ENCODE peak calls at places on chromosomes 1 and 21, in ten cellular contexts. One of them, this sample, is unnamed.
A peak's percentile ranks its signal among the peaks of the same experiment; 100 is the strongest.

GRCh38 chr1:70038025-70038424 is 167.4 kb downstream of the LRRC40 start:
- DNase-seq in Caco-2: no peak
- DNase-seq in thoracic aorta: no peak
- DNase-seq in bronchial epithelial cell: peak; percentile 54
- DNase-seq in Calu3: no peak
- DNase-seq in cardiac muscle cell: no peak
- DNase-seq in mucosa of descending colon: no peak
- DNase-seq in fibroblast of lung: peak; percentile 37
- DNase-seq in AG09309: peak; percentile 66
- DNase-seq in ovary: no peak
- DNase-seq in this sample: no peak

GRCh38 chr1:201945157-201945556 is 1.2 kb downstream of the LMOD1 start:
- DNase-seq in ovary: no peak
- DNase-seq in AG09309: no peak
- DNase-seq in fibroblast of lung: no peak
- DNase-seq in mucosa of descending colon: no peak
- DNase-seq in thoracic aorta: no peak
- DNase-seq in Calu3: no peak
- DNase-seq in cardiac muscle cell: peak; percentile 28
- DNase-seq in bronchial epithelial cell: no peak
- DNase-seq in Caco-2: no peak
- DNase-seq in this sample: no peak

GRCh38 chr1:163874070-163874469 is 552.3 kb downstream of the NUF2 start:
- DNase-seq in mucosa of descending colon: no peak
- DNase-seq in Caco-2: no peak
- DNase-seq in Calu3: no peak
- DNase-seq in cardiac muscle cell: no peak
- DNase-seq in fibroblast of lung: no peak
- DNase-seq in thoracic aorta: no peak
- DNase-seq in bronchial epithelial cell: no peak
- DNase-seq in ovary: no peak
- DNase-seq in AG09309: no peak
- DNase-seq in this sample: no peak

GRCh38 chr1:50970927-50971582 is 1.0 kb downstream of the CDKN2C start:
- DNase-seq in thoracic aorta: no peak
- DNase-seq in ovary: no peak
- DNase-seq in mucosa of descending colon: no peak
- DNase-seq in AG09309: no peak
- DNase-seq in Calu3: no peak
- DNase-seq in bronchial epithelial cell: no peak
- DNase-seq in fibroblast of lung: no peak
- DNase-seq in cardiac muscle cell: no peak
- DNase-seq in Caco-2: no peak
- DNase-seq in this sample: no peak

GRCh38 chr1:193183019-193183643 is 3.3 kb downstream of the B3GALT2 start:
- DNase-seq in Caco-2: no peak
- DNase-seq in bronchial epithelial cell: peak; percentile 67
- DNase-seq in fibroblast of lung: peak; percentile 39
- DNase-seq in cardiac muscle cell: peak; percentile 74
- DNase-seq in thoracic aorta: no peak
- DNase-seq in ovary: no peak
- DNase-seq in Calu3: peak; percentile 39
- DNase-seq in AG09309: no peak
- DNase-seq in mucosa of descending colon: peak; percentile 33
- DNase-seq in this sample: no peak

GRCh38 chr1:55065649-55066048 is 26.3 kb downstream of the PCSK9 start:
- DNase-seq in mucosa of descending colon: no peak
- DNase-seq in Calu3: no peak
- DNase-seq in AG09309: no peak
- DNase-seq in cardiac muscle cell: no peak
- DNase-seq in fibroblast of lung: no peak
- DNase-seq in bronchial epithelial cell: no peak
- DNase-seq in thoracic aorta: no peak
- DNase-seq in Caco-2: no peak
- DNase-seq in ovary: no peak
- DNase-seq in this sample: no peak

GRCh38 chr1:200062143-200062542 is 34.6 kb downstream of the NR5A2 start:
- DNase-seq in bronchial epithelial cell: no peak
- DNase-seq in AG09309: no peak
- DNase-seq in thoracic aorta: no peak
- DNase-seq in cardiac muscle cell: no peak
- DNase-seq in Calu3: no peak
- DNase-seq in mucosa of descending colon: no peak
- DNase-seq in ovary: no peak
- DNase-seq in fibroblast of lung: no peak
- DNase-seq in Caco-2: no peak
- DNase-seq in this sample: no peak

GRCh38 chr1:61887921-61888564 is 145.8 kb downstream of the PATJ start:
- DNase-seq in cardiac muscle cell: no peak
- DNase-seq in Caco-2: no peak
- DNase-seq in Calu3: no peak
- DNase-seq in mucosa of descending colon: no peak
- DNase-seq in AG09309: no peak
- DNase-seq in bronchial epithelial cell: no peak
- DNase-seq in ovary: no peak
- DNase-seq in thoracic aorta: peak; percentile 6
- DNase-seq in fibroblast of lung: peak; percentile 7
- DNase-seq in this sample: no peak

GRCh38 chr1:2233997-2234761 is 6.1 kb downstream of the SKI start:
- DNase-seq in fibroblast of lung: peak; percentile 80
- DNase-seq in mucosa of descending colon: peak; percentile 60
- DNase-seq in Calu3: peak; percentile 42
- DNase-seq in ovary: peak; percentile 80
- DNase-seq in bronchial epithelial cell: peak; percentile 83
- DNase-seq in thoracic aorta: peak; percentile 75
- DNase-seq in cardiac muscle cell: no peak
- DNase-seq in AG09309: peak; percentile 89
- DNase-seq in Caco-2: no peak
- DNase-seq in this sample: no peak

GRCh38 chr1:69290266-69290665 is 277.5 kb upstream of the LRRC7 start:
- DNase-seq in thoracic aorta: no peak
- DNase-seq in bronchial epithelial cell: no peak
- DNase-seq in Calu3: no peak
- DNase-seq in fibroblast of lung: peak; percentile 60
- DNase-seq in Caco-2: no peak
- DNase-seq in AG09309: no peak
- DNase-seq in cardiac muscle cell: no peak
- DNase-seq in mucosa of descending colon: no peak
- DNase-seq in ovary: no peak
- DNase-seq in this sample: no peak

GRCh38 chr1:156476501-156477298 is 23.9 kb downstream of the MEF2D start:
- DNase-seq in bronchial epithelial cell: peak; percentile 57
- DNase-seq in Caco-2: no peak
- DNase-seq in ovary: peak; percentile 71
- DNase-seq in AG09309: no peak
- DNase-seq in fibroblast of lung: peak; percentile 86
- DNase-seq in mucosa of descending colon: no peak
- DNase-seq in thoracic aorta: no peak
- DNase-seq in cardiac muscle cell: no peak
- DNase-seq in Calu3: peak; percentile 28
- DNase-seq in this sample: no peak

GRCh38 chr1:57296726-57297252 is 127.1 kb downstream of the DAB1 start:
- DNase-seq in AG09309: no peak
- DNase-seq in fibroblast of lung: no peak
- DNase-seq in cardiac muscle cell: no peak
- DNase-seq in Caco-2: no peak
- DNase-seq in ovary: no peak
- DNase-seq in mucosa of descending colon: no peak
- DNase-seq in bronchial epithelial cell: no peak
- DNase-seq in thoracic aorta: no peak
- DNase-seq in Calu3: no peak
- DNase-seq in this sample: no peak

GRCh38 chr1:57295326-57295725 is 128.5 kb downstream of the DAB1 start:
- DNase-seq in fibroblast of lung: no peak
- DNase-seq in bronchial epithelial cell: no peak
- DNase-seq in ovary: no peak
- DNase-seq in Caco-2: no peak
- DNase-seq in cardiac muscle cell: no peak
- DNase-seq in thoracic aorta: no peak
- DNase-seq in AG09309: no peak
- DNase-seq in Calu3: no peak
- DNase-seq in mucosa of descending colon: no peak
- DNase-seq in this sample: no peak

GRCh38 chr1:57293214-57293613 is 130.6 kb downstream of the DAB1 start:
- DNase-seq in bronchial epithelial cell: no peak
- DNase-seq in mucosa of descending colon: no peak
- DNase-seq in fibroblast of lung: no peak
- DNase-seq in ovary: no peak
- DNase-seq in Caco-2: no peak
- DNase-seq in cardiac muscle cell: no peak
- DNase-seq in Calu3: no peak
- DNase-seq in thoracic aorta: no peak
- DNase-seq in AG09309: no peak
- DNase-seq in this sample: no peak
- TF ChIP-seq CTCF in bronchial epithelial cell: no peak
- TF ChIP-seq CTCF in mucosa of descending colon: no peak
- TF ChIP-seq CTCF in fibroblast of lung: no peak
- TF ChIP-seq CTCF in ovary: no peak
- TF ChIP-seq CTCF in Caco-2: no peak
- TF ChIP-seq CTCF in cardiac muscle cell: no peak
- TF ChIP-seq CTCF in Calu3: no peak
- TF ChIP-seq CTCF in thoracic aorta: no peak
- TF ChIP-seq CTCF in AG09309: peak; percentile 2
- TF ChIP-seq CTCF in this sample: no peak

GRCh38 chr1:41493117-41493536 is 8.6 kb upstream of the EDN2 start:
- DNase-seq in thoracic aorta: no peak
- DNase-seq in ovary: peak; percentile 40
- DNase-seq in Caco-2: no peak
- DNase-seq in bronchial epithelial cell: peak; percentile 95
- DNase-seq in AG09309: no peak
- DNase-seq in Calu3: peak; percentile 77
- DNase-seq in mucosa of descending colon: no peak
- DNase-seq in cardiac muscle cell: no peak
- DNase-seq in fibroblast of lung: peak; percentile 94
- DNase-seq in this sample: no peak

GRCh38 chr1:41490911-41491310 is 6.4 kb upstream of the EDN2 start:
- DNase-seq in fibroblast of lung: no peak
- DNase-seq in Calu3: no peak
- DNase-seq in mucosa of descending colon: no peak
- DNase-seq in bronchial epithelial cell: no peak
- DNase-seq in cardiac muscle cell: no peak
- DNase-seq in Caco-2: no peak
- DNase-seq in AG09309: no peak
- DNase-seq in ovary: no peak
- DNase-seq in thoracic aorta: no peak
- DNase-seq in this sample: no peak

GRCh38 chr1:41493626-41494350 is 9.3 kb upstream of the EDN2 start:
- DNase-seq in mucosa of descending colon: no peak
- DNase-seq in cardiac muscle cell: no peak
- DNase-seq in bronchial epithelial cell: no peak
- DNase-seq in AG09309: no peak
- DNase-seq in fibroblast of lung: no peak
- DNase-seq in Caco-2: no peak
- DNase-seq in thoracic aorta: no peak
- DNase-seq in ovary: peak; percentile 32
- DNase-seq in Calu3: no peak
- DNase-seq in this sample: no peak

GRCh38 chr1:41494351-41495170 is 10.1 kb upstream of the EDN2 start:
- DNase-seq in Caco-2: no peak
- DNase-seq in Calu3: no peak
- DNase-seq in ovary: no peak
- DNase-seq in bronchial epithelial cell: no peak
- DNase-seq in fibroblast of lung: no peak
- DNase-seq in thoracic aorta: no peak
- DNase-seq in AG09309: no peak
- DNase-seq in cardiac muscle cell: no peak
- DNase-seq in mucosa of descending colon: no peak
- DNase-seq in this sample: no peak

DNA sequence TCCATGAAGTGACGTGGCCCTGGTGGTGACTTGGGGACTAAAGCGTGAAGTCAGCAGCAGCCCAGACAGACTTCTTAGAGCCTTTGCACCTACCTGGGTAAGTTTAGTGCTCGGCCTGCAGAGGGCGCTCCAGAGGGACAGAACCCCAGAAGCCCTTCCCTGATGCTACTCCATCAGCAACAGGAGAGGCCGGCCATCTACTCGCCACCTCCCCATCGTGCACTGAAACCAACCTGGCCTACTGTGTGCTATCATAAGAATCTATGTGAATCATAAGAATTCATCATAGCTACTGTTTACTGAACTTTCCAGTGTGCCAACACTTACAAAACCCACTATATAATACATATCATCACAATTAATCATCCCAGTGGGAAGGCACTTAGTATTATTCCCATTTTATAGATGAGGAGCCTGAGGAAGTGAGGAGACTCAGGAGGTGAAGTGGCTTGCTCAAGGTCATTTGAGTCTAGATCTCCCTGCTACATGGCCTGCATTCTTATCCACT is 7.9 kb upstream of the EDN2 start:
- DNase-seq in thoracic aorta: no peak
- DNase-seq in ovary: no peak
- DNase-seq in Calu3: peak; percentile 65
- DNase-seq in cardiac muscle cell: peak; percentile 34
- DNase-seq in bronchial epithelial cell: peak; percentile 59
- DNase-seq in mucosa of descending colon: peak; percentile 60
- DNase-seq in AG09309: no peak
- DNase-seq in fibroblast of lung: peak; percentile 41
- DNase-seq in Caco-2: peak; percentile 52
- DNase-seq in this sample: no peak
- TF ChIP-seq CTCF in thoracic aorta: peak; percentile 36
- TF ChIP-seq CTCF in ovary: no peak
- TF ChIP-seq CTCF in Calu3: peak; percentile 53
- TF ChIP-seq CTCF in cardiac muscle cell: peak; percentile 60
- TF ChIP-seq CTCF in bronchial epithelial cell: peak; percentile 75
- TF ChIP-seq CTCF in mucosa of descending colon: peak; percentile 51
- TF ChIP-seq CTCF in AG09309: peak; percentile 55
- TF ChIP-seq CTCF in fibroblast of lung: peak; percentile 30
- TF ChIP-seq CTCF in Caco-2: peak; percentile 26
- TF ChIP-seq CTCF in this sample: peak; percentile 73

DNA sequence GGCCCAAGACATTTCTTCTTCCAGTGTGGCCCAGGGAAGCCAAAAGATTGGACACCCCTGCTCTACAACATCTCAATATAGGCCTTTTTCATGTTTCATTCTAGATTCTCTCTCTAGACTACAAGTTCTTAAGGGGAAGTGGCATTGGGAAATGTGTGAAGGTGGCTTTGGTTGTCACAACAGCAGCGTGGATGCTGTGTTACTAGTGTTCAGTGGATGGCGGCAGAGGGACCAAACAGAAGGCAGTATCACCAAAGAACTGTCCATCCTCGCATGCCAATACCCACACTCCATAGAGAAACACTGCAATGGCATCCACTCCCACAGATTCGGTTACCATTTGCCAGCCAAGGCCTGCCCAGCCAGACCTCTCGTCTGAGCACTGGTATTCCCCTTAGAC is 24.3 kb upstream of the IFNAR2 start:
- DNase-seq in AG09309: no peak
- DNase-seq in Caco-2: no peak
- DNase-seq in mucosa of descending colon: no peak
- DNase-seq in thoracic aorta: no peak
- DNase-seq in cardiac muscle cell: no peak
- DNase-seq in fibroblast of lung: no peak
- DNase-seq in bronchial epithelial cell: no peak
- DNase-seq in Calu3: no peak
- DNase-seq in ovary: no peak
- DNase-seq in this sample: no peak
- TF ChIP-seq CTCF in AG09309: no peak
- TF ChIP-seq CTCF in Caco-2: no peak
- TF ChIP-seq CTCF in mucosa of descending colon: no peak
- TF ChIP-seq CTCF in thoracic aorta: no peak
- TF ChIP-seq CTCF in cardiac muscle cell: no peak
- TF ChIP-seq CTCF in fibroblast of lung: no peak
- TF ChIP-seq CTCF in bronchial epithelial cell: no peak
- TF ChIP-seq CTCF in Calu3: no peak
- TF ChIP-seq CTCF in ovary: no peak
- TF ChIP-seq CTCF in this sample: no peak

GRCh38 chr1:16498573-16499359 is 15.3 kb downstream of the RNU1-1 start:
- DNase-seq in Calu3: peak; percentile 90
- DNase-seq in mucosa of descending colon: peak; percentile 92
- DNase-seq in Caco-2: peak; percentile 91
- DNase-seq in ovary: peak; percentile 95
- DNase-seq in AG09309: peak; percentile 20
- DNase-seq in cardiac muscle cell: peak; percentile 97
- DNase-seq in bronchial epithelial cell: peak; percentile 42
- DNase-seq in fibroblast of lung: peak; percentile 80
- DNase-seq in thoracic aorta: peak; percentile 50
- DNase-seq in this sample: peak; percentile 97
- TF ChIP-seq CTCF in Calu3: no peak
- TF ChIP-seq CTCF in mucosa of descending colon: no peak
- TF ChIP-seq CTCF in Caco-2: no peak
- TF ChIP-seq CTCF in ovary: no peak
- TF ChIP-seq CTCF in AG09309: no peak
- TF ChIP-seq CTCF in cardiac muscle cell: no peak
- TF ChIP-seq CTCF in bronchial epithelial cell: no peak
- TF ChIP-seq CTCF in fibroblast of lung: no peak
- TF ChIP-seq CTCF in thoracic aorta: no peak
- TF ChIP-seq CTCF in this sample: no peak

This sample was measured in glutamatergic neuron.